ENCODE peak calls at places on chromosomes 1 and 21, in ten cellular contexts. A, E, H, T, B, K, R, G, X and L are unnamed samples.

GRCh38 chr21:35026617-35027557 is 22.2 kb downstream of the RUNX1 start:
- DNase-seq in E (peak), G (peak), H (peak), A (peak), K (peak), R (no peak), X (peak), B (no peak), T (peak), L (peak)

GRCh38 chr1:55725378-55725777 is 510.2 kb upstream of the USP24 start:
- DNase-seq in G (peak), T (no peak), X (no peak), R (no peak), B (peak), A (peak), H (peak), E (no peak), K (no peak), L (no peak)

GRCh38 chr1:7478797-7479499 is 292.1 kb upstream of the VAMP3 start:
- DNase-seq in A (peak), K (no peak), T (no peak), X (peak), H (peak), R (no peak), E (peak), B (peak), G (peak), L (no peak)

GRCh38 chr1:91749690-91750335 is 136.1 kb downstream of the TGFBR3 start:
- DNase-seq in R (no peak), G (no peak), H (no peak), E (no peak), B (no peak), X (no peak), A (no peak), K (no peak), T (no peak), L (no peak)

GRCh38 chr21:14762734-14763694 is 216.9 kb upstream of the SAMSN1 start:
- DNase-seq in X (no peak), E (no peak), A (no peak), H (no peak), T (peak), K (no peak), G (no peak), R (no peak), B (no peak), L (peak)

GRCh38 chr1:119869962-119870361 is 26.4 kb downstream of the ADAM30 start:
- DNase-seq in T (no peak), X (no peak), A (no peak), B (no peak), G (no peak), K (no peak), H (no peak), E (no peak), R (no peak), L (no peak)

GRCh38 chr1:33137800-33138199 is 44.0 kb downstream of the TRIM62 start:
- DNase-seq in K (peak), B (peak), X (peak), E (no peak), T (no peak), A (peak), R (no peak), H (peak), G (peak), L (no peak)

GRCh38 chr1:184141481-184141880 is 90.0 kb downstream of the TSEN15 start:
- DNase-seq in B (no peak), T (no peak), E (no peak), X (no peak), G (no peak), R (no peak), H (no peak), A (no peak), K (no peak), L (no peak)

GRCh38 chr1:146036990-146037646 is 15.6 kb upstream of the HJV start:
- DNase-seq in G (peak), B (peak), X (peak), T (peak), E (peak), K (peak), R (peak), A (peak), H (peak), L (peak)

GRCh38 chr1:245873068-245873467 is 634.0 kb downstream of the SMYD3 start:
- DNase-seq in X (no peak), E (no peak), K (no peak), R (no peak), B (peak), G (peak), H (peak), T (no peak), A (peak), L (no peak)

GRCh38 chr1:153626929-153627796 is at the start of gene S100A13:
- DNase-seq in X (no peak), H (peak), R (peak), A (peak), K (no peak), G (peak), E (peak), B (peak), T (no peak), L (no peak)

GRCh38 chr1:82625562-82625961 is 824.8 kb downstream of the ADGRL2 start:
- DNase-seq in K (no peak), G (no peak), B (no peak), T (no peak), H (no peak), X (no peak), A (no peak), E (no peak), R (no peak), L (peak)

GRCh38 chr1:94055459-94056122 is 65.4 kb downstream of the ABCA4 start:
- DNase-seq in K (no peak), X (no peak), T (no peak), A (no peak), G (peak), B (peak), R (no peak), H (peak), E (no peak), L (no peak)

GRCh38 chr1:25806418-25806817 is 6.4 kb downstream of the SELENON start:
- DNase-seq in G (peak), X (no peak), T (no peak), R (no peak), B (peak), H (no peak), K (no peak), E (no peak), A (peak), L (no peak)

GRCh38 chr21:31670065-31670464 is 10.6 kb downstream of the SOD1 start:
- DNase-seq in A (no peak), R (no peak), T (no peak), H (no peak), K (no peak), E (no peak), X (no peak), B (no peak), G (no peak), L (no peak)

GRCh38 chr1:927741-928140 is 4.0 kb downstream of the SAMD11 start:
- DNase-seq in X (no peak), R (no peak), B (no peak), E (no peak), G (no peak), H (no peak), A (no peak), T (no peak), K (no peak), L (no peak)

GRCh38 chr21:29245104-29245643 is 53.5 kb upstream of the BACH1 start:
- DNase-seq in B (no peak), K (peak), H (no peak), E (no peak), X (peak), A (peak), G (no peak), T (no peak), R (no peak), L (peak)

GRCh38 chr1:50983403-50983802 is 13.4 kb downstream of the CDKN2C start:
- DNase-seq in H (no peak), T (no peak), E (no peak), X (no peak), K (no peak), R (no peak), A (no peak), B (no peak), G (no peak), L (no peak)

GRCh38 chr1:41776896-41777431 is 141.8 kb downstream of the HIVEP3 start:
- DNase-seq in R (no peak), G (no peak), E (peak), H (no peak), T (peak), K (no peak), A (no peak), B (no peak), X (no peak), L (no peak)

GRCh38 chr1:46112108-46112507 is 20.3 kb downstream of the PIK3R3 start:
- DNase-seq in T (no peak), E (no peak), X (no peak), B (no peak), R (no peak), K (no peak), H (no peak), G (no peak), A (no peak), L (no peak)

GRCh38 chr1:17314491-17314971 is 6.5 kb downstream of the PADI4 start:
- DNase-seq in R (no peak), T (no peak), B (no peak), H (no peak), K (no peak), X (no peak), G (no peak), E (no peak), A (no peak), L (no peak)

GRCh38 chr1:198109316-198109715 is 47.5 kb upstream of the NEK7 start:
- DNase-seq in K (no peak), T (no peak), G (no peak), H (no peak), E (no peak), X (no peak), B (no peak), R (no peak), A (no peak), L (no peak)

GRCh38 chr1:155175281-155175926 is 1.8 kb downstream of the TRIM46 start:
- DNase-seq in R (no peak), A (no peak), H (no peak), T (no peak), K (peak), E (no peak), G (no peak), X (no peak), B (no peak), L (no peak)

GRCh38 chr1:208717490-208717889 is 473.3 kb upstream of the PLXNA2 start:
- DNase-seq in R (no peak), G (no peak), H (no peak), K (no peak), T (no peak), B (no peak), X (no peak), E (no peak), A (no peak), L (no peak)

GRCh38 chr1:25912076-25912831 is 6.0 kb upstream of the STMN1 start:
- DNase-seq in B (peak), T (no peak), H (peak), K (no peak), X (no peak), R (no peak), A (peak), E (no peak), G (peak), L (no peak)

GRCh38 chr1:106536741-106537140 is 519.7 kb upstream of the PRMT6 start:
- DNase-seq in B (peak), E (no peak), H (peak), A (no peak), X (no peak), T (no peak), G (peak), K (no peak), R (no peak), L (peak)

GRCh38 chr1:110012100-110012499 is 22.3 kb upstream of the STRIP1 start:
- DNase-seq in T (no peak), G (no peak), X (no peak), H (no peak), E (no peak), R (no peak), B (no peak), K (no peak), A (no peak), L (peak)

GRCh38 chr1:41882068-41882477 is 36.6 kb downstream of the HIVEP3 start:
- DNase-seq in X (no peak), T (no peak), G (no peak), A (no peak), K (no peak), E (no peak), R (no peak), B (no peak), H (no peak), L (peak)

GRCh38 chr1:80731241-80731894 is 1069.4 kb upstream of the ADGRL2 start:
- DNase-seq in B (no peak), A (no peak), T (no peak), E (no peak), H (no peak), G (no peak), R (no peak), K (no peak), X (no peak), L (no peak)

GRCh38 chr1:206551985-206552325 is 44.6 kb downstream of the RASSF5 start:
- DNase-seq in H (no peak), E (no peak), K (peak), T (no peak), X (peak), A (no peak), R (no peak), B (no peak), G (no peak), L (no peak)

GRCh38 chr1:225962440-225962975 is 21.5 kb upstream of the LEFTY2 start:
- DNase-seq in H (no peak), K (peak), T (no peak), A (no peak), X (peak), G (no peak), R (no peak), B (no peak), E (no peak), L (no peak)

GRCh38 chr1:74771913-74772515 is 39.1 kb downstream of the TYW3 start:
- DNase-seq in K (no peak), A (peak), B (peak), X (no peak), E (no peak), T (peak), R (no peak), H (peak), G (peak), L (peak)

GRCh38 chr1:27666791-27667254 is 5.2 kb downstream of the IFI6 start:
- DNase-seq in A (no peak), R (no peak), G (peak), E (no peak), H (no peak), K (no peak), X (no peak), T (no peak), B (peak), L (peak)

GRCh38 chr1:156081174-156082110 is 823 bp downstream of the MEX3A start:
- DNase-seq in G (peak), B (no peak), X (no peak), K (no peak), E (no peak), T (no peak), H (no peak), R (no peak), A (peak), L (no peak)

GRCh38 chr1:94614168-94614815 is 72.7 kb upstream of the F3 start:
- DNase-seq in H (no peak), X (no peak), R (no peak), T (no peak), A (no peak), B (no peak), K (no peak), G (no peak), E (no peak), L (peak)